ENCODE peak calls at places on chromosomes 1 and 21, in five cellular contexts. One of them, this sample, is unnamed.

GRCh38 chr21:33478858-33479678 is 706 bp downstream of the TMEM50B start:
- DNase-seq in brain microvascular endothelial cell: no peak
- DNase-seq in IMR-90: peak
- DNase-seq in SK-N-SH: peak
- DNase-seq in CD8-positive, alpha-beta T cell: peak
- DNase-seq in this sample: peak

GRCh38 chr1:247105966-247106365 is 1.8 kb upstream of the ZNF669 start:
- DNase-seq in brain microvascular endothelial cell: no peak
- DNase-seq in IMR-90: no peak
- DNase-seq in SK-N-SH: no peak
- DNase-seq in CD8-positive, alpha-beta T cell: no peak
- DNase-seq in this sample: no peak

GRCh38 chr1:22490309-22490708 is 38.7 kb downstream of the ZBTB40 start:
- DNase-seq in brain microvascular endothelial cell: no peak
- DNase-seq in IMR-90: no peak
- DNase-seq in SK-N-SH: no peak
- DNase-seq in CD8-positive, alpha-beta T cell: no peak
- DNase-seq in this sample: peak

GRCh38 chr1:109270623-109271317 is 12.2 kb downstream of the PSRC1 start:
- DNase-seq in brain microvascular endothelial cell: no peak
- DNase-seq in IMR-90: no peak
- DNase-seq in SK-N-SH: no peak
- DNase-seq in CD8-positive, alpha-beta T cell: no peak
- DNase-seq in this sample: no peak

GRCh38 chr1:21914880-21915640 is 22.1 kb downstream of the HSPG2 start:
- DNase-seq in brain microvascular endothelial cell: no peak
- DNase-seq in IMR-90: no peak
- DNase-seq in SK-N-SH: peak
- DNase-seq in CD8-positive, alpha-beta T cell: no peak
- DNase-seq in this sample: no peak

GRCh38 chr1:200445213-200445612 is 35.4 kb upstream of the ZNF281 start:
- DNase-seq in brain microvascular endothelial cell: peak
- DNase-seq in IMR-90: peak
- DNase-seq in SK-N-SH: no peak
- DNase-seq in CD8-positive, alpha-beta T cell: no peak
- DNase-seq in this sample: no peak

GRCh38 chr1:244231572-244232315 is 180.7 kb downstream of the ZBTB18 start:
- DNase-seq in brain microvascular endothelial cell: no peak
- DNase-seq in IMR-90: peak
- DNase-seq in SK-N-SH: peak
- DNase-seq in CD8-positive, alpha-beta T cell: no peak
- DNase-seq in this sample: peak

GRCh38 chr1:228275435-228276342 is 67.8 kb downstream of the OBSCN start:
- DNase-seq in brain microvascular endothelial cell: peak
- DNase-seq in IMR-90: peak
- DNase-seq in SK-N-SH: peak
- DNase-seq in CD8-positive, alpha-beta T cell: peak
- DNase-seq in this sample: peak

GRCh38 chr1:225318706-225319575 is 108.9 kb downstream of the LBR start:
- DNase-seq in brain microvascular endothelial cell: peak
- DNase-seq in IMR-90: peak
- DNase-seq in SK-N-SH: peak
- DNase-seq in CD8-positive, alpha-beta T cell: peak
- DNase-seq in this sample: peak

GRCh38 chr1:29237906-29238600 is 1.7 kb downstream of the PTPRU start:
- DNase-seq in brain microvascular endothelial cell: peak
- DNase-seq in IMR-90: no peak
- DNase-seq in SK-N-SH: peak
- DNase-seq in CD8-positive, alpha-beta T cell: no peak
- DNase-seq in this sample: peak
- H3K4me3 ChIP-seq in brain microvascular endothelial cell: peak
- H3K4me3 ChIP-seq in IMR-90: peak
- H3K4me3 ChIP-seq in SK-N-SH: peak
- H3K4me3 ChIP-seq in CD8-positive, alpha-beta T cell: peak
- H3K4me3 ChIP-seq in this sample: peak

DNA sequence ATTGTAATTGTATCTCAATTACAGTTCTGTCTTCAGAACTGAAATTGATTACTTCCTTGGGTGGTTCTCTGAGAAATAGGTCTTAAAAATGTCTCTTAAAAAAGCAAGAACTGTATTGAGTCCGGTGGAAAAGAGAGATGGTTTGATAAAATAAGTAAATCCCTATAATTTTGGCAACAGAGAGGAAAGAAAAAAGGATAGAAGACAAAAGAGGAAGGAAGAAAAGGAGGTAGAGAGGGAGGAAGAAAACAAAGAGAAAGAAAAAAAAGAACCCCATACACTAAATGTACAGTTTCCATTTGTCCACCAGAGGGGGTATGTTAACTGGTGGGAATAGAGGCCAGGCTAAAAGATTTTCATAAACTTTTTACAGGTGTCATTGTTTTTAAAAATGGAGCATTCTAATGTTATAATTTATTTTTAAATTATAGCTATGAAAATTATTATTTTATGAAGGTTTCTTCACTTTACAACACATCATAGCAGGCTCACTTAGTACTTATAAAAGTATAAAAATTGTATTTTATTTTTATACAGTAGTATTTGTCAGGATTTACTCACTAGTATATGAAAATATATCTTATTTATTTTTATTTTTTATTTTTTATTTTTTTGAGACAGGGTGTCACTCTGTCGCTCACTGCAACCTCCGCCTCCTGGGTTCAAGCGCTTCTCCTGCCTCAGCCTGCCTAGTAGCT is 2.1 kb upstream of the UBE2T start:
- DNase-seq in brain microvascular endothelial cell: no peak
- DNase-seq in IMR-90: peak
- DNase-seq in SK-N-SH: peak
- DNase-seq in CD8-positive, alpha-beta T cell: no peak
- DNase-seq in this sample: no peak
- H3K4me3 ChIP-seq in brain microvascular endothelial cell: no peak
- H3K4me3 ChIP-seq in IMR-90: no peak
- H3K4me3 ChIP-seq in SK-N-SH: no peak
- H3K4me3 ChIP-seq in CD8-positive, alpha-beta T cell: no peak
- H3K4me3 ChIP-seq in this sample: no peak

DNA sequence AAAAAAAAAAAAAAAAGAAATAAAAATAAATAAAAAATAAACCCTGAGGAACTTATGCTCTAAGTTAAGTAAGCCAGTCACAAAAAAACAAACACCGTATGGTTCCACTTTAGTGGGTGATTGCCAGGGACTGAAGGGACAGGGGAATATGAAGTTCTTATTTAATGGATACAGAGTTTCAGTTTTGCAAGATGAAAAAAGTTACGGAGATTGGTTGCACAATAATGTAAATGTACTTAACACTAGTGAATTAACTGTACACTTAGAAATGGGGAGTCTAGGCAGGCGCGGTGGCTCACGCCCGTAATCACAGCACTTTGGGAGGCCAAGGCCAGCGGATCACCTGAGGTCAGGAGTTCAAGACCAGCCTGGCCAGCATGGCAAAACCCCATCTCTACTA is 111.4 kb downstream of the ASH1L start:
- DNase-seq in brain microvascular endothelial cell: no peak
- DNase-seq in IMR-90: no peak
- DNase-seq in SK-N-SH: no peak
- DNase-seq in CD8-positive, alpha-beta T cell: no peak
- DNase-seq in this sample: no peak
- H3K4me3 ChIP-seq in brain microvascular endothelial cell: no peak
- H3K4me3 ChIP-seq in IMR-90: no peak
- H3K4me3 ChIP-seq in SK-N-SH: no peak
- H3K4me3 ChIP-seq in CD8-positive, alpha-beta T cell: no peak
- H3K4me3 ChIP-seq in this sample: no peak

DNA sequence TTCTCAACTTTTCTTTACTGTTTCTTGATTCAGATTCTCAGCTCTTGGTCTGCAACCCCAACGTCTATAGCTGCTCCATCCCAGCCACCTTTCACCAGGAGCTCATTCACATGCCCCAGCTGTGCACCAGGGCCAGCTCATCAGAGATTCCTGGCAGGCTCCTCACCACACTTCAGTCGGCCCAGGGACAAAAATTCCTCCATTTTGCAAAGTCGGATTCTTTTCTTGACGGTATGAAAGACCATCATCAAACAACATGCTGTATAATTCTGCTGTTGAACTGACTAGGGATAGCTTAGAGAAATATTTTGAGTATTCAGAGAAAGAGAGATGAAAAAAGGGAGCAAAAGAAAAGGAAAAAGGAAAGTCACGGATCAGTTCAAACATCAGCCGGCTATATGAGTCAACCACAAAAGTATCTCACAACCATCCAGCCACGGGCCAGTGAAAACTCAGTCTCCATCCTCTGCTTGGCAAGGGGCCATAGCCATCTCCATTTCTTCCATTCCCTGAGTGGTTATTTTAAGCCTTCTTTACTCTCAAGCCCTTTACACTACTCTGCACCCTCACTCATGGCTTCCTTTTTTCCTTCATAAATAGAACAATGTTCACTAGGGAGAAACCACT is 14.1 kb downstream of the DNASE2B start:
- DNase-seq in brain microvascular endothelial cell: peak
- DNase-seq in IMR-90: peak
- DNase-seq in SK-N-SH: no peak
- DNase-seq in CD8-positive, alpha-beta T cell: no peak
- DNase-seq in this sample: no peak
- H3K4me3 ChIP-seq in brain microvascular endothelial cell: peak
- H3K4me3 ChIP-seq in IMR-90: peak
- H3K4me3 ChIP-seq in SK-N-SH: no peak
- H3K4me3 ChIP-seq in CD8-positive, alpha-beta T cell: no peak
- H3K4me3 ChIP-seq in this sample: no peak

GRCh38 chr1:39954261-39954869 is 580 bp upstream of the MFSD2A start:
- DNase-seq in brain microvascular endothelial cell: no peak
- DNase-seq in IMR-90: no peak
- DNase-seq in SK-N-SH: no peak
- DNase-seq in CD8-positive, alpha-beta T cell: no peak
- DNase-seq in this sample: no peak
- H3K4me3 ChIP-seq in brain microvascular endothelial cell: peak
- H3K4me3 ChIP-seq in IMR-90: no peak
- H3K4me3 ChIP-seq in SK-N-SH: peak
- H3K4me3 ChIP-seq in CD8-positive, alpha-beta T cell: peak
- H3K4me3 ChIP-seq in this sample: peak

GRCh38 chr1:54374766-54375165 is 31.4 kb downstream of the SSBP3 start:
- DNase-seq in brain microvascular endothelial cell: no peak
- DNase-seq in IMR-90: no peak
- DNase-seq in SK-N-SH: no peak
- DNase-seq in CD8-positive, alpha-beta T cell: no peak
- DNase-seq in this sample: no peak

GRCh38 chr1:54377040-54377691 is 29.0 kb downstream of the SSBP3 start:
- DNase-seq in brain microvascular endothelial cell: no peak
- DNase-seq in IMR-90: peak
- DNase-seq in SK-N-SH: no peak
- DNase-seq in CD8-positive, alpha-beta T cell: no peak
- DNase-seq in this sample: no peak

GRCh38 chr1:54375331-54376084 is 30.7 kb downstream of the SSBP3 start:
- DNase-seq in brain microvascular endothelial cell: no peak
- DNase-seq in IMR-90: no peak
- DNase-seq in SK-N-SH: peak
- DNase-seq in CD8-positive, alpha-beta T cell: no peak
- DNase-seq in this sample: peak

GRCh38 chr1:54378157-54378883 is 27.9 kb downstream of the SSBP3 start:
- DNase-seq in brain microvascular endothelial cell: no peak
- DNase-seq in IMR-90: no peak
- DNase-seq in SK-N-SH: no peak
- DNase-seq in CD8-positive, alpha-beta T cell: no peak
- DNase-seq in this sample: peak

DNA sequence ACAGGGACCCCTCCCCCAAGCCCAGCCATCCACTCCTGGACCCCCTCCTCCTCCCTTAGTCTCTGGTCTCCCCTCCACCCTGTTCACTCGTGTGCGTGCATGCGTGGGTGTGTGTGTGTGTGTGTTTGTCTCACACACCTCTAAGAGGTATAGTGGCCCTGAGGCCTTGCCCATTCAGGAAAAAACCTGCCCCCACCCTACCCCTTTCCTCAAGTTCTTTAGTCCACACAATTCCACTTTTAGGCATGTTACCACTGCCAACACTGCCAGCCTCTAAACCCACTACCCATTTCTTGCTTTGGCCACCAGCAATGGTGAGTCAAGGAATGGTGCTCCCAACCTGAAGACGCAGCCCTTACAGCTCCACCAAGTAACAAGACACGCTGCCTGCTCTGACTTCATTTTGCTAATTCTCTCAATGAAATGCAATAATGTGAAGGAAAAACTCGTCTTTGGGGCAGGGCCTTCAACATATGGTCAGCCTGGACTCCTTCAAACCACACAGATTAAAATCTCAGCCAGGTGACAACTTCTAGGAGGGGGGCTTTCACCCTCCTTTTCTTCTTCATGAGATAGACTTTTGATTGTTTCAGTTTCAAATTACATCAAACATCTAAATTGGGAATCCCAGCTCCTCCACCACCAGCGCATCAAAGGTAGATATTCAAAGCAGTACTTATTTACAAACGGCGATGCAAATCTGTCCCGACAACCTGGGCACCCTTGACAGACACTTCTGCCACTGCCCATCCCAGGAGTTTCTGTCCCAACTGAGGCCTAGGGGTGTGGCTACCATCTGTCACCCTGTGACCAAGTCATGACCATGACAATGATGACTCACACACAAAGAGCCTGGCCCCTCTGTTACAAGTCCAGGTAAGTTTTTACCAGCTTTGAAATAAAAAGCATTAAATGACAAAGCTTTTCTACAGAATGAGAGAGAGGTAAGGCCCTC is 29.8 kb downstream of the SSBP3 start:
- DNase-seq in brain microvascular endothelial cell: no peak
- DNase-seq in IMR-90: no peak
- DNase-seq in SK-N-SH: no peak
- DNase-seq in CD8-positive, alpha-beta T cell: no peak
- DNase-seq in this sample: no peak
- H3K4me3 ChIP-seq in brain microvascular endothelial cell: no peak
- H3K4me3 ChIP-seq in IMR-90: no peak
- H3K4me3 ChIP-seq in SK-N-SH: no peak
- H3K4me3 ChIP-seq in CD8-positive, alpha-beta T cell: no peak
- H3K4me3 ChIP-seq in this sample: no peak

DNA sequence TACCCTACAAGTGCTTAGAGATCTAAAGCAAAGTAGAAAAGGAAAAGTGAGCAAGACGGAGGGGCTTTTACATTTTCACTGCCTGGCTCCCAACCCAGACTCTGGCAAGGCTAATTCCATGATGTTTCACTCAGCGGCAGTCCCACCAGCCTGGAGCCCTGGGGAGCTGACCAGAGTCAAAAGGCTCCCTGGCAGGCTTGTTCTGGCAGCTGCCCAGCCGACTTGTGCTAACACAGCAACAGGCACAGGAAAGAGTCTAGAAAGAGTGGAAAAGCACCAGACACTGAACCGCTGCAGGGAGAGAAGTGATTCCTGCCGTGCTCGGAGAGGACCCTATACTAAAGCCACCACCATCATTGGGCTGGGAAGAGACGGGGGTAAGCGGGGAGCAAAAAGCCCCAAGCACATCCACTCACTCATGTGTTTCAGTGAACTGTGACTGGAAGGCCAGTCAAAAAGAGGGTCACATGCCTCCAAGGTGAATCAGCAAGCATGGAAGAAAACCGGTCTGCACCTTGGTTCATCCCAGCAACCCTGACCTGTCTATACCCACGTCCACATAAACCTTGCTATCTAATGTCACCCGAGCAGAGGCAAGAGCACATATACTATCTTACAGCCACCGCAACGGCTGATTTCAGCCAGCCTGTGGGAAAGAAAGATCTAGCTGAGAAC is 8.0 kb downstream of the SMIM12 start:
- DNase-seq in brain microvascular endothelial cell: peak
- DNase-seq in IMR-90: no peak
- DNase-seq in SK-N-SH: no peak
- DNase-seq in CD8-positive, alpha-beta T cell: no peak
- DNase-seq in this sample: no peak
- H3K4me3 ChIP-seq in brain microvascular endothelial cell: no peak
- H3K4me3 ChIP-seq in IMR-90: no peak
- H3K4me3 ChIP-seq in SK-N-SH: no peak
- H3K4me3 ChIP-seq in CD8-positive, alpha-beta T cell: no peak
- H3K4me3 ChIP-seq in this sample: no peak